ENCODE peak calls at places on chromosomes 12 and 14, in nine cellular contexts. One of them, this sample, is unnamed.
A peak's percentile ranks its signal among the peaks of the same experiment; 100 is the strongest.

GRCh38 chr12:117125275-117125613 is 26.0 kb upstream of the TESC start:
- DNase-seq in tibial nerve: no peak
- DNase-seq in right cardiac atrium: no peak
- DNase-seq in tibial artery: no peak
- DNase-seq in ovary: no peak
- DNase-seq in Peyer's patch: no peak
- DNase-seq in GM23338: no peak
- DNase-seq in psoas muscle: no peak
- DNase-seq in cardiac muscle cell: no peak
- DNase-seq in this sample: no peak

GRCh38 chr14:99468836-99469592 is 11.6 kb downstream of the SETD3 start:
- DNase-seq in right cardiac atrium: no peak
- DNase-seq in cardiac muscle cell: no peak
- DNase-seq in tibial nerve: no peak
- DNase-seq in GM23338: no peak
- DNase-seq in ovary: no peak
- DNase-seq in tibial artery: no peak
- DNase-seq in psoas muscle: no peak
- DNase-seq in Peyer's patch: no peak
- DNase-seq in this sample: no peak

GRCh38 chr12:116160196-116160595 is 117.3 kb downstream of the MED13L start:
- DNase-seq in tibial nerve: no peak
- DNase-seq in Peyer's patch: no peak
- DNase-seq in psoas muscle: no peak
- DNase-seq in tibial artery: no peak
- DNase-seq in cardiac muscle cell: no peak
- DNase-seq in ovary: no peak
- DNase-seq in GM23338: no peak
- DNase-seq in right cardiac atrium: no peak
- DNase-seq in this sample: no peak

GRCh38 chr12:58981961-58982360 is 61.7 kb upstream of the LRIG3 start:
- DNase-seq in right cardiac atrium: no peak
- DNase-seq in ovary: no peak
- DNase-seq in Peyer's patch: no peak
- DNase-seq in tibial artery: no peak
- DNase-seq in cardiac muscle cell: no peak
- DNase-seq in psoas muscle: no peak
- DNase-seq in GM23338: no peak
- DNase-seq in tibial nerve: no peak
- DNase-seq in this sample: no peak

GRCh38 chr14:68486033-68486732 is 306.7 kb downstream of the ZFP36L1 start:
- DNase-seq in tibial artery: no peak
- DNase-seq in Peyer's patch: no peak
- DNase-seq in cardiac muscle cell: no peak
- DNase-seq in psoas muscle: no peak
- DNase-seq in GM23338: no peak
- DNase-seq in right cardiac atrium: no peak
- DNase-seq in ovary: no peak
- DNase-seq in tibial nerve: no peak
- DNase-seq in this sample: no peak

GRCh38 chr12:27814851-27815591 is 35.0 kb upstream of the MANSC4 start:
- DNase-seq in Peyer's patch: no peak
- DNase-seq in right cardiac atrium: no peak
- DNase-seq in cardiac muscle cell: peak; percentile 12
- DNase-seq in tibial artery: no peak
- DNase-seq in ovary: no peak
- DNase-seq in psoas muscle: no peak
- DNase-seq in GM23338: peak; percentile 25
- DNase-seq in tibial nerve: no peak
- DNase-seq in this sample: no peak

GRCh38 chr14:34593740-34594375 is 36.1 kb downstream of the SNX6 start:
- DNase-seq in tibial artery: peak; percentile 69
- DNase-seq in ovary: no peak
- DNase-seq in tibial nerve: peak; percentile 34
- DNase-seq in psoas muscle: peak; percentile 63
- DNase-seq in Peyer's patch: no peak
- DNase-seq in right cardiac atrium: no peak
- DNase-seq in cardiac muscle cell: no peak
- DNase-seq in GM23338: no peak
- DNase-seq in this sample: no peak

GRCh38 chr12:122356192-122356635 is 66.3 kb downstream of the CLIP1 start:
- DNase-seq in tibial artery: no peak
- DNase-seq in Peyer's patch: peak; percentile 35
- DNase-seq in cardiac muscle cell: peak; percentile 80
- DNase-seq in psoas muscle: no peak
- DNase-seq in right cardiac atrium: no peak
- DNase-seq in tibial nerve: no peak
- DNase-seq in GM23338: peak; percentile 69
- DNase-seq in ovary: peak; percentile 43
- DNase-seq in this sample: peak; percentile 64

GRCh38 chr14:70188292-70188607 is 501 bp downstream of the SLC8A3 start:
- DNase-seq in ovary: no peak
- DNase-seq in psoas muscle: peak; percentile 78
- DNase-seq in right cardiac atrium: peak; percentile 38
- DNase-seq in GM23338: peak; percentile 39
- DNase-seq in tibial artery: no peak
- DNase-seq in Peyer's patch: no peak
- DNase-seq in cardiac muscle cell: peak; percentile 9
- DNase-seq in tibial nerve: no peak
- DNase-seq in this sample: no peak

GRCh38 chr14:45905672-45906071 is 652.7 kb upstream of the MIS18BP1 start:
- DNase-seq in right cardiac atrium: no peak
- DNase-seq in tibial nerve: no peak
- DNase-seq in Peyer's patch: no peak
- DNase-seq in GM23338: no peak
- DNase-seq in cardiac muscle cell: no peak
- DNase-seq in ovary: no peak
- DNase-seq in tibial artery: no peak
- DNase-seq in psoas muscle: no peak
- DNase-seq in this sample: no peak

GRCh38 chr12:125185311-125185739 is 120.1 kb downstream of the AACS start:
- DNase-seq in cardiac muscle cell: no peak
- DNase-seq in psoas muscle: peak; percentile 52
- DNase-seq in ovary: no peak
- DNase-seq in GM23338: peak; percentile 75
- DNase-seq in Peyer's patch: no peak
- DNase-seq in tibial artery: no peak
- DNase-seq in right cardiac atrium: no peak
- DNase-seq in tibial nerve: no peak
- DNase-seq in this sample: no peak

GRCh38 chr14:95275507-95275906 is 44.2 kb downstream of the CLMN start:
- DNase-seq in cardiac muscle cell: no peak
- DNase-seq in Peyer's patch: no peak
- DNase-seq in tibial artery: no peak
- DNase-seq in GM23338: no peak
- DNase-seq in tibial nerve: no peak
- DNase-seq in ovary: no peak
- DNase-seq in psoas muscle: no peak
- DNase-seq in right cardiac atrium: no peak
- DNase-seq in this sample: no peak

GRCh38 chr12:51666696-51667095 is 75.7 kb downstream of the SCN8A start:
- DNase-seq in tibial artery: no peak
- DNase-seq in GM23338: peak; percentile 60
- DNase-seq in ovary: no peak
- DNase-seq in Peyer's patch: no peak
- DNase-seq in psoas muscle: no peak
- DNase-seq in right cardiac atrium: no peak
- DNase-seq in cardiac muscle cell: no peak
- DNase-seq in tibial nerve: no peak
- DNase-seq in this sample: no peak

DNA sequence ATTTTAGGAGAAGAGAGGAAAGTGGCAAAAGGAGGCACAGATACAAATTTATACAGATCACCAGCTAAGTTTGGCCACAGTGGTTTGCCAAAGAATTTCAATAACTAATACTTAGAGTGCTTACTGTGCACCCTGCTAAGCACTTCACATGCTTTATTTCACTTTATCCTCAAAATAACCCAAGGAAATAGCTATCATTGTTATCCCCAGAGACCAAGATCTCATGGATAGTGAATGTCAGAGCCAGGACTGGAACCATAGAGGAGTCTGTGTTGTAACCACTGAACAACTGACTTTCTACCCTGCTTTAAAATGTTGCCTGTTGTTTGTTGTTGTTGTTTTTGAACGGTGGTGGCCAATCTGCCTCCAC is 1.3 kb upstream of the TCP11L2 start:
- DNase-seq in Peyer's patch: no peak
- DNase-seq in right cardiac atrium: no peak
- DNase-seq in tibial nerve: no peak
- DNase-seq in ovary: no peak
- DNase-seq in tibial artery: no peak
- DNase-seq in cardiac muscle cell: peak; percentile 11
- DNase-seq in psoas muscle: no peak
- DNase-seq in GM23338: no peak
- DNase-seq in this sample: no peak
- H3K4me3 ChIP-seq in Peyer's patch: no peak overlapping the region
- H3K4me3 ChIP-seq in right cardiac atrium: no peak overlapping the region
- H3K4me3 ChIP-seq in tibial nerve: no peak overlapping the region
- H3K4me3 ChIP-seq in ovary: no peak overlapping the region
- H3K4me3 ChIP-seq in tibial artery: peak overlapping the region; percentile 97
- H3K4me3 ChIP-seq in cardiac muscle cell: no peak overlapping the region
- H3K4me3 ChIP-seq in psoas muscle: peak overlapping the region; percentile 86
- H3K4me3 ChIP-seq in GM23338: peak overlapping the region; percentile 97
- H3K4me3 ChIP-seq in this sample: peak overlapping the region; percentile 60

GRCh38 chr12:96210376-96211055 is 16.3 kb downstream of the ELK3 start:
- DNase-seq in tibial artery: no peak
- DNase-seq in cardiac muscle cell: no peak
- DNase-seq in ovary: no peak
- DNase-seq in GM23338: no peak
- DNase-seq in psoas muscle: no peak
- DNase-seq in right cardiac atrium: no peak
- DNase-seq in Peyer's patch: peak; percentile 54
- DNase-seq in tibial nerve: no peak
- DNase-seq in this sample: peak; percentile 38

GRCh38 chr12:96212456-96213375 is 18.5 kb downstream of the ELK3 start:
- DNase-seq in GM23338: no peak
- DNase-seq in cardiac muscle cell: no peak
- DNase-seq in right cardiac atrium: no peak
- DNase-seq in psoas muscle: no peak
- DNase-seq in ovary: no peak
- DNase-seq in Peyer's patch: no peak
- DNase-seq in tibial nerve: no peak
- DNase-seq in tibial artery: no peak
- DNase-seq in this sample: no peak

GRCh38 chr12:96208801-96209534 is 14.8 kb downstream of the ELK3 start:
- DNase-seq in Peyer's patch: peak; percentile 74
- DNase-seq in tibial artery: no peak
- DNase-seq in cardiac muscle cell: peak; percentile 61
- DNase-seq in tibial nerve: no peak
- DNase-seq in ovary: no peak
- DNase-seq in right cardiac atrium: no peak
- DNase-seq in GM23338: no peak
- DNase-seq in psoas muscle: peak; percentile 55
- DNase-seq in this sample: no peak

GRCh38 chr12:96213869-96214268 is 19.7 kb downstream of the ELK3 start:
- DNase-seq in Peyer's patch: no peak
- DNase-seq in right cardiac atrium: no peak
- DNase-seq in ovary: no peak
- DNase-seq in GM23338: no peak
- DNase-seq in tibial artery: no peak
- DNase-seq in tibial nerve: no peak
- DNase-seq in cardiac muscle cell: no peak
- DNase-seq in psoas muscle: no peak
- DNase-seq in this sample: no peak

GRCh38 chr12:96211989-96212388 is 17.8 kb downstream of the ELK3 start:
- DNase-seq in right cardiac atrium: no peak
- DNase-seq in tibial nerve: no peak
- DNase-seq in tibial artery: no peak
- DNase-seq in ovary: no peak
- DNase-seq in GM23338: no peak
- DNase-seq in Peyer's patch: no peak
- DNase-seq in psoas muscle: no peak
- DNase-seq in cardiac muscle cell: no peak
- DNase-seq in this sample: no peak
- H3K4me1 ChIP-seq in right cardiac atrium: peaks cover 3% of the 10 kb centered on the region
- H3K4me1 ChIP-seq in tibial nerve: no peaks in the 10 kb centered on the region
- H3K4me1 ChIP-seq in tibial artery: peaks cover 22% of the 10 kb centered on the region
- H3K4me1 ChIP-seq in ovary: peaks cover 1% of the 10 kb centered on the region
- H3K4me1 ChIP-seq in GM23338: peaks cover 16% of the 10 kb centered on the region
- H3K4me1 ChIP-seq in Peyer's patch: peaks cover 16% of the 10 kb centered on the region
- H3K4me1 ChIP-seq in psoas muscle: peaks cover 10% of the 10 kb centered on the region
- H3K4me1 ChIP-seq in cardiac muscle cell: no peaks in the 10 kb centered on the region
- H3K4me1 ChIP-seq in this sample: peaks cover 70% of the 10 kb centered on the region

GRCh38 chr14:74211945-74212580 is 27.2 kb upstream of the VSX2 start:
- DNase-seq in psoas muscle: no peak
- DNase-seq in GM23338: no peak
- DNase-seq in Peyer's patch: no peak
- DNase-seq in cardiac muscle cell: no peak
- DNase-seq in right cardiac atrium: no peak
- DNase-seq in tibial nerve: no peak
- DNase-seq in tibial artery: no peak
- DNase-seq in ovary: no peak
- DNase-seq in this sample: no peak
- H3K4me3 ChIP-seq in psoas muscle: no peak overlapping the region
- H3K4me3 ChIP-seq in GM23338: no peak overlapping the region
- H3K4me3 ChIP-seq in Peyer's patch: no peak overlapping the region
- H3K4me3 ChIP-seq in cardiac muscle cell: no peak overlapping the region
- H3K4me3 ChIP-seq in right cardiac atrium: no peak overlapping the region
- H3K4me3 ChIP-seq in tibial nerve: no peak overlapping the region
- H3K4me3 ChIP-seq in tibial artery: no peak overlapping the region
- H3K4me3 ChIP-seq in ovary: no peak overlapping the region
- H3K4me3 ChIP-seq in this sample: no peak overlapping the region

DNA sequence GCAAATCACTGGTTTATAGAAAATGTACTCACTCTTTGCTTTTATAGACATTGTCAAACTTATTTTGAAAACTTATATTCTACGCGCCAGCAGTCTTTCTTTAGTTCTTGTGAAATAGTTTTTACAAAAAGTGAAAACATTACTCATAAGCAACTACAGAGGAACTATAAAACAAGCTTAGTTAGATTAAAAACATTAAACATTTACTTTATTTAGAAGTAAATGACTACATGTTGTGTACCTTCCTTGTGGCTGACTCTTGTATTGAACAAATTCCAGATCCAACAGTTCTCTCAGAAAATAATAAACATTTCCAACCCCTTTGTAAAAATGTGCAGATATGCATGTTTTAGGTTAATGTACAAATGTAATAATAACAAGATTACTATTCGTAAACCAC is 198.5 kb downstream of the SOX5 start:
- DNase-seq in GM23338: no peak
- DNase-seq in Peyer's patch: no peak
- DNase-seq in tibial artery: no peak
- DNase-seq in ovary: no peak
- DNase-seq in tibial nerve: no peak
- DNase-seq in psoas muscle: no peak
- DNase-seq in right cardiac atrium: no peak
- DNase-seq in cardiac muscle cell: no peak
- DNase-seq in this sample: no peak
- H3K4me1 ChIP-seq in GM23338: peaks cover 30% of the 10 kb centered on the region
- H3K4me1 ChIP-seq in Peyer's patch: no peaks in the 10 kb centered on the region
- H3K4me1 ChIP-seq in tibial artery: no peaks in the 10 kb centered on the region
- H3K4me1 ChIP-seq in ovary: no peaks in the 10 kb centered on the region
- H3K4me1 ChIP-seq in tibial nerve: no peaks in the 10 kb centered on the region
- H3K4me1 ChIP-seq in psoas muscle: no peaks in the 10 kb centered on the region
- H3K4me1 ChIP-seq in right cardiac atrium: no peaks in the 10 kb centered on the region
- H3K4me1 ChIP-seq in cardiac muscle cell: no peaks in the 10 kb centered on the region
- H3K4me1 ChIP-seq in this sample: no peaks in the 10 kb centered on the region

This sample was measured in CD8-positive, alpha-beta T cell.